ENCODE peak calls at places on chromosomes 1 and 21, in six cellular contexts. N is upper lobe of right lung; C is adrenal gland; J is CD4-positive, alpha-beta memory T cell; R is esophagus muscularis mucosa; W is cardiac muscle cell. D is an unnamed sample. For H3K9me3, the result is how much of the 10 kb centered on the place peaks cover.

GRCh38 chr1:115432061-115432460 is 94.0 kb upstream of the NGF start:
- DNase-seq in N (no peak), C (no peak), J (no peak), R (peak), W (no peak), D (no peak)

GRCh38 chr1:37940299-37940947 is 6.4 kb downstream of the INPP5B start:
- DNase-seq in N (peak), C (no peak), J (no peak), R (no peak), W (no peak), D (no peak)

GRCh38 chr1:15257309-15257708 is 10.3 kb downstream of the FHAD1 start:
- DNase-seq in N (peak), C (no peak), J (no peak), R (no peak), W (no peak), D (no peak)

GRCh38 chr1:30313584-30313983 is 409.8 kb downstream of the MATN1 start:
- DNase-seq in N (no peak), C (no peak), J (no peak), R (no peak), W (no peak), D (no peak)

GRCh38 chr1:9292361-9293240 is at the start of gene SPSB1:
- DNase-seq in N (peak), C (peak), J (peak), R (no peak), W (peak), D (peak)

GRCh38 chr1:152108899-152109222 is 6.4 kb downstream of the TCHH start:
- DNase-seq in N (no peak), C (no peak), J (no peak), R (no peak), W (no peak), D (no peak)

GRCh38 chr1:106926748-106927582 is 129.5 kb upstream of the PRMT6 start:
- DNase-seq in N (no peak), C (no peak), J (no peak), R (no peak), W (no peak), D (no peak)

GRCh38 chr1:43274125-43274803 is 4.5 kb downstream of the TMEM125 start:
- DNase-seq in N (peak), C (peak), J (no peak), R (no peak), W (no peak), D (no peak)

GRCh38 chr21:45623436-45623835 is 20.1 kb upstream of the PCBP3 start:
- DNase-seq in N (peak), C (no peak), J (no peak), R (no peak), W (no peak), D (no peak)

GRCh38 chr21:33761104-33762036 is 119.1 kb downstream of the ITSN1 start:
- DNase-seq in N (no peak), C (peak), J (no peak), R (no peak), W (peak), D (no peak)

GRCh38 chr1:119367332-119368124 is 1.1 kb upstream of the HAO2 start:
- DNase-seq in N (no peak), C (no peak), J (no peak), R (no peak), W (peak), D (no peak)

GRCh38 chr1:29633784-29634183 is 397.5 kb downstream of the PTPRU start:
- DNase-seq in N (no peak), C (no peak), J (no peak), R (no peak), W (no peak), D (no peak)

GRCh38 chr1:229582715-229583114 is 24.2 kb upstream of the ABCB10 start:
- DNase-seq in N (no peak), C (no peak), J (no peak), R (no peak), W (no peak), D (no peak)

GRCh38 chr1:239987103-239987745 is 104.5 kb upstream of the FMN2 start:
- DNase-seq in N (no peak), C (peak), J (no peak), R (peak), W (peak), D (no peak)

GRCh38 chr1:206081811-206082210 is 28.8 kb downstream of the RHEX start:
- DNase-seq in N (no peak), C (no peak), J (no peak), R (no peak), W (no peak), D (no peak)

GRCh38 chr1:42085596-42085995 is 67.6 kb upstream of the GUCA2B start:
- DNase-seq in N (no peak), C (no peak), J (no peak), R (no peak), W (no peak), D (no peak)

GRCh38 chr1:99943238-99943794 is 26.5 kb upstream of the SLC35A3 start:
- DNase-seq in N (no peak), C (no peak), J (no peak), R (no peak), W (peak), D (no peak)

GRCh38 chr1:2796890-2797740 is 4.4 kb downstream of the TTC34 start:
- DNase-seq in N (peak), C (no peak), J (no peak), R (no peak), W (no peak), D (no peak)

GRCh38 chr1:228862542-228863505 is 127.5 kb downstream of the RHOU start:
- DNase-seq in N (no peak), C (no peak), J (no peak), R (peak), W (no peak), D (no peak)

GRCh38 chr1:224932607-224933249 is 3.3 kb downstream of the DNAH14 start:
- DNase-seq in N (no peak), C (no peak), J (no peak), R (no peak), W (no peak), D (no peak)
- H3K9me3 ChIP-seq in N (under half), C (under half), J (under half), R (under half), W (under half), D (under half)

DNA sequence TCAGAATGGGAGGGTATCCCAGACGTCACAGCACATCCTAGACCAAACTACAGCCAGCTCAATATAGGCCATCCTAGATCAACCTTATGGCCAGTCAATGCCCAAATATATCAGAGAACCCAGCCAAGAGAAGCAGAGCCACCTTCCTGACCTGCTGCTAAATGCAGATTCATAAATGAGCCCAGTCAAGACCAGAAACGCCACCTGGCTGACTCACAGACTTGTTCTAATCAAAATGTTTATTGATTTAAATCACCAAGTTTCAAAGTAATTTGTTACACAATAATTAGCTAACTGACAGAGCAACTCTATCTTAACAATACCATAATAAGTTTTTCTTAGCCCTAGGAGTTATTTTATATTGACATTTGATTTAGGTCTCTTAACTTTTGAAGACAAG is 28.6 kb downstream of the ZNF644 start:
- DNase-seq in N (no peak), C (no peak), J (no peak), R (no peak), W (no peak), D (no peak)
- H3K9me3 ChIP-seq in N (under half), C (under half), J (under half), R (under half), W (under half), D (under half)

GRCh38 chr1:203986887-203987461 is 85.9 kb upstream of the SOX13 start:
- DNase-seq in N (no peak), C (no peak), J (no peak), R (peak), W (no peak), D (no peak)

GRCh38 chr1:203985044-203985443 is 87.9 kb upstream of the SOX13 start:
- DNase-seq in N (no peak), C (no peak), J (no peak), R (peak), W (no peak), D (no peak)

GRCh38 chr1:203990118-203990517 is 82.8 kb upstream of the SOX13 start:
- DNase-seq in N (no peak), C (no peak), J (no peak), R (no peak), W (no peak), D (no peak)

GRCh38 chr1:203985676-203986075 is 87.2 kb upstream of the SOX13 start:
- DNase-seq in N (no peak), C (no peak), J (no peak), R (peak), W (no peak), D (no peak)
- H3K9me3 ChIP-seq in N (under half), C (under half), J (under half), R (under half), W (under half), D (under half)

GRCh38 chr1:212769372-212770167 is 22.0 kb downstream of the NSL1 start:
- DNase-seq in N (no peak), C (no peak), J (no peak), R (no peak), W (no peak), D (no peak)

GRCh38 chr1:212773011-212773410 is 18.6 kb downstream of the NSL1 start:
- DNase-seq in N (no peak), C (no peak), J (no peak), R (no peak), W (no peak), D (no peak)

GRCh38 chr1:212775241-212775640 is 16.3 kb downstream of the NSL1 start:
- DNase-seq in N (no peak), C (no peak), J (no peak), R (no peak), W (no peak), D (no peak)

GRCh38 chr1:212774584-212774983 is 17.0 kb downstream of the NSL1 start:
- DNase-seq in N (no peak), C (no peak), J (no peak), R (no peak), W (no peak), D (no peak)

GRCh38 chr1:212771341-212771740 is 20.2 kb downstream of the NSL1 start:
- DNase-seq in N (no peak), C (no peak), J (no peak), R (no peak), W (no peak), D (no peak)
- H3K9me3 ChIP-seq in N (under half), C (under half), J (under half), R (under half), W (under half), D (under half)

GRCh38 chr1:4685466-4685865 is 31.1 kb downstream of the AJAP1 start:
- DNase-seq in N (no peak), C (no peak), J (no peak), R (no peak), W (no peak), D (no peak)
- H3K9me3 ChIP-seq in N (under half), C (under half), J (under half), R (under half), W (under half), D (under half)

GRCh38 chr1:47298025-47298699 is 15.8 kb downstream of the STIL start:
- DNase-seq in N (no peak), C (no peak), J (no peak), R (no peak), W (no peak), D (no peak)
- H3K9me3 ChIP-seq in N (under half), C (under half), J (under half), R (under half), W (under half), D (under half)